ENCODE peak calls at places on chromosomes 13 and 19, in seven cellular contexts. O is HCEC 1CT; G is upper lobe of right lung; B is AG08395; J is tibial artery; L is fibroblast of mammary gland; R is activated T-cell treated with anti-CD3 and anti-CD28 coated beads, Interleukin-2, amount 50 U/mL, for 72 hours. Q is an unnamed sample.

GRCh38 chr13:98289339-98289935 is 112.4 kb upstream of the RNF113B start:
- DNase-seq in O (no peak), G (no peak), B (no peak), J (no peak), L (no peak), R (no peak), Q (no peak)

GRCh38 chr19:2711175-2711936 is 8.9 kb upstream of the GNG7 start:
- DNase-seq in O (peak; percentile 67), G (no peak), B (peak; percentile 49), J (no peak), L (peak; percentile 86), R (no peak), Q (peak; percentile 76)

GRCh38 chr19:17089238-17089637 is 13.7 kb downstream of the MYO9B start:
- DNase-seq in O (peak; percentile 86), G (no peak), B (no peak), J (no peak), L (no peak), R (no peak), Q (peak; percentile 37)

GRCh38 chr13:20353973-20354372 is 121.9 kb upstream of the GJB6 start:
- DNase-seq in O (peak; percentile 77), G (no peak), B (peak; percentile 61), J (no peak), L (peak; percentile 80), R (no peak), Q (peak; percentile 62)

GRCh38 chr13:103772576-103772975 is 706.4 kb upstream of the SLC10A2 start:
- DNase-seq in O (no peak), G (no peak), B (no peak), J (no peak), L (no peak), R (no peak), Q (no peak)

GRCh38 chr19:1045247-1045603 is 5.3 kb downstream of the ABCA7 start:
- DNase-seq in O (no peak), G (no peak), B (no peak), J (no peak), L (peak; percentile 40), R (peak; percentile 82), Q (no peak)

GRCh38 chr13:51475727-51476521 is 23.1 kb upstream of the INTS6 start:
- DNase-seq in O (peak; percentile 73), G (no peak), B (no peak), J (no peak), L (peak; percentile 38), R (no peak), Q (peak; percentile 11)

GRCh38 chr19:35901854-35902661 is at the start of gene HCST:
- DNase-seq in O (no peak), G (no peak), B (peak; percentile 79), J (no peak), L (peak; percentile 44), R (peak; percentile 41), Q (no peak)

GRCh38 chr13:45073809-45074208 is 46.5 kb upstream of the GTF2F2 start:
- DNase-seq in O (no peak), G (no peak), B (no peak), J (no peak), L (no peak), R (no peak), Q (no peak)

GRCh38 chr13:87754097-87754496 is 82.9 kb downstream of the SLITRK5 start:
- DNase-seq in O (no peak), G (no peak), B (no peak), J (no peak), L (no peak), R (no peak), Q (no peak)

GRCh38 chr19:14367016-14367415 is 14.2 kb upstream of the ADGRE5 start:
- DNase-seq in O (no peak), G (no peak), B (peak; percentile 0), J (no peak), L (no peak), R (no peak), Q (no peak)

GRCh38 chr19:11023635-11024168 is 62.9 kb downstream of the SMARCA4 start:
- DNase-seq in O (no peak), G (no peak), B (no peak), J (no peak), L (no peak), R (no peak), Q (no peak)

GRCh38 chr19:51016798-51017683 is 2.5 kb downstream of the KLK10 start:
- DNase-seq in O (no peak), G (no peak), B (peak; percentile 13), J (no peak), L (peak; percentile 36), R (peak; percentile 31), Q (peak; percentile 57)

GRCh38 chr13:48580185-48580803 is 47.4 kb upstream of the RCBTB2 start:
- DNase-seq in O (peak; percentile 40), G (no peak), B (peak; percentile 61), J (peak; percentile 84), L (peak; percentile 71), R (peak; percentile 59), Q (peak; percentile 80)

GRCh38 chr13:52025475-52026245 is 1.2 kb downstream of the UTP14C start:
- DNase-seq in O (no peak), G (no peak), B (no peak), J (no peak), L (no peak), R (no peak), Q (no peak)